ENCODE peak calls at places on chromosomes 6 and 20, in eight cellular contexts. One of them, this sample, is unnamed.

GRCh38 chr20:37945034-37945660 is 42.2 kb downstream of the VSTM2L start:
- DNase-seq in fibroblast of pulmonary artery: no peak
- DNase-seq in SK-N-DZ: no peak
- DNase-seq in RCC 7860: no peak
- DNase-seq in GF-D8: no peak
- DNase-seq in activated CD8-positive, alpha-beta memory T cell treated with anti-CD3 and anti-CD28 coated beads for 4 hours: no peak
- DNase-seq in activated naive CD4-positive, alpha-beta T cell: no peak
- DNase-seq in ascending aorta: no peak
- DNase-seq in this sample: no peak

GRCh38 chr6:85417336-85417735 is 32.5 kb upstream of the NT5E start:
- DNase-seq in activated naive CD4-positive, alpha-beta T cell: no peak
- DNase-seq in RCC 7860: no peak
- DNase-seq in GF-D8: no peak
- DNase-seq in activated CD8-positive, alpha-beta memory T cell treated with anti-CD3 and anti-CD28 coated beads for 4 hours: no peak
- DNase-seq in ascending aorta: no peak
- DNase-seq in fibroblast of pulmonary artery: no peak
- DNase-seq in SK-N-DZ: no peak
- DNase-seq in this sample: no peak

GRCh38 chr20:53942121-53942816 is 128.1 kb downstream of the BCAS1 start:
- DNase-seq in fibroblast of pulmonary artery: no peak
- DNase-seq in GF-D8: no peak
- DNase-seq in activated CD8-positive, alpha-beta memory T cell treated with anti-CD3 and anti-CD28 coated beads for 4 hours: no peak
- DNase-seq in SK-N-DZ: no peak
- DNase-seq in ascending aorta: no peak
- DNase-seq in RCC 7860: no peak
- DNase-seq in activated naive CD4-positive, alpha-beta T cell: no peak
- DNase-seq in this sample: no peak

GRCh38 chr20:32007787-32008616 is 2.2 kb upstream of the CCM2L start:
- DNase-seq in GF-D8: no peak
- DNase-seq in activated CD8-positive, alpha-beta memory T cell treated with anti-CD3 and anti-CD28 coated beads for 4 hours: no peak
- DNase-seq in fibroblast of pulmonary artery: peak; percentile 49
- DNase-seq in ascending aorta: no peak
- DNase-seq in activated naive CD4-positive, alpha-beta T cell: no peak
- DNase-seq in SK-N-DZ: peak; percentile 23
- DNase-seq in RCC 7860: peak; percentile 17
- DNase-seq in this sample: no peak

GRCh38 chr6:14286144-14286543 is 168.6 kb downstream of the CD83 start:
- DNase-seq in activated CD8-positive, alpha-beta memory T cell treated with anti-CD3 and anti-CD28 coated beads for 4 hours: no peak
- DNase-seq in RCC 7860: peak; percentile 64
- DNase-seq in ascending aorta: no peak
- DNase-seq in SK-N-DZ: no peak
- DNase-seq in activated naive CD4-positive, alpha-beta T cell: no peak
- DNase-seq in GF-D8: no peak
- DNase-seq in fibroblast of pulmonary artery: peak; percentile 94
- DNase-seq in this sample: no peak

GRCh38 chr20:25281541-25281991 is 33.7 kb downstream of the PYGB start:
- DNase-seq in activated CD8-positive, alpha-beta memory T cell treated with anti-CD3 and anti-CD28 coated beads for 4 hours: no peak
- DNase-seq in fibroblast of pulmonary artery: no peak
- DNase-seq in SK-N-DZ: no peak
- DNase-seq in activated naive CD4-positive, alpha-beta T cell: no peak
- DNase-seq in ascending aorta: peak; percentile 5
- DNase-seq in GF-D8: peak; percentile 79
- DNase-seq in RCC 7860: no peak
- DNase-seq in this sample: no peak

GRCh38 chr6:28488916-28489365 is 26.7 kb downstream of the GPX6 start:
- DNase-seq in fibroblast of pulmonary artery: peak; percentile 76
- DNase-seq in GF-D8: peak; percentile 45
- DNase-seq in activated naive CD4-positive, alpha-beta T cell: no peak
- DNase-seq in activated CD8-positive, alpha-beta memory T cell treated with anti-CD3 and anti-CD28 coated beads for 4 hours: no peak
- DNase-seq in SK-N-DZ: peak; percentile 29
- DNase-seq in ascending aorta: no peak
- DNase-seq in RCC 7860: peak; percentile 64
- DNase-seq in this sample: no peak

GRCh38 chr6:158926429-158926828 is 73.6 kb downstream of the RSPH3 start:
- DNase-seq in SK-N-DZ: no peak
- DNase-seq in activated naive CD4-positive, alpha-beta T cell: no peak
- DNase-seq in fibroblast of pulmonary artery: peak; percentile 44
- DNase-seq in activated CD8-positive, alpha-beta memory T cell treated with anti-CD3 and anti-CD28 coated beads for 4 hours: no peak
- DNase-seq in ascending aorta: no peak
- DNase-seq in RCC 7860: peak; percentile 72
- DNase-seq in GF-D8: no peak
- DNase-seq in this sample: no peak

GRCh38 chr6:110958332-110959192 is at the start of gene GTF3C6:
- DNase-seq in fibroblast of pulmonary artery: peak; percentile 94
- DNase-seq in SK-N-DZ: peak; percentile 93
- DNase-seq in GF-D8: peak; percentile 85
- DNase-seq in activated CD8-positive, alpha-beta memory T cell treated with anti-CD3 and anti-CD28 coated beads for 4 hours: peak; percentile 87
- DNase-seq in activated naive CD4-positive, alpha-beta T cell: peak; percentile 83
- DNase-seq in RCC 7860: peak; percentile 79
- DNase-seq in ascending aorta: peak; percentile 82
- DNase-seq in this sample: peak; percentile 83

GRCh38 chr20:9551808-9552550 is 37.6 kb downstream of the LAMP5 start:
- DNase-seq in GF-D8: no peak
- DNase-seq in RCC 7860: peak; percentile 60
- DNase-seq in activated CD8-positive, alpha-beta memory T cell treated with anti-CD3 and anti-CD28 coated beads for 4 hours: no peak
- DNase-seq in ascending aorta: no peak
- DNase-seq in SK-N-DZ: peak; percentile 12
- DNase-seq in activated naive CD4-positive, alpha-beta T cell: no peak
- DNase-seq in fibroblast of pulmonary artery: no peak
- DNase-seq in this sample: no peak

GRCh38 chr6:149064026-149065017 is 253.2 kb upstream of the TAB2 start:
- DNase-seq in fibroblast of pulmonary artery: no peak
- DNase-seq in GF-D8: no peak
- DNase-seq in SK-N-DZ: no peak
- DNase-seq in activated naive CD4-positive, alpha-beta T cell: no peak
- DNase-seq in activated CD8-positive, alpha-beta memory T cell treated with anti-CD3 and anti-CD28 coated beads for 4 hours: no peak
- DNase-seq in ascending aorta: no peak
- DNase-seq in RCC 7860: peak; percentile 30
- DNase-seq in this sample: no peak

GRCh38 chr20:45362804-45363610 is at the start of gene SYS1:
- DNase-seq in RCC 7860: peak; percentile 100
- DNase-seq in SK-N-DZ: peak; percentile 100
- DNase-seq in activated naive CD4-positive, alpha-beta T cell: peak; percentile 94
- DNase-seq in ascending aorta: peak; percentile 90
- DNase-seq in GF-D8: peak; percentile 97
- DNase-seq in activated CD8-positive, alpha-beta memory T cell treated with anti-CD3 and anti-CD28 coated beads for 4 hours: peak; percentile 97
- DNase-seq in fibroblast of pulmonary artery: peak; percentile 99
- DNase-seq in this sample: peak; percentile 98

GRCh38 chr20:36398515-36398914 is 92.4 kb downstream of the DLGAP4 start:
- DNase-seq in SK-N-DZ: no peak
- DNase-seq in activated naive CD4-positive, alpha-beta T cell: no peak
- DNase-seq in ascending aorta: no peak
- DNase-seq in activated CD8-positive, alpha-beta memory T cell treated with anti-CD3 and anti-CD28 coated beads for 4 hours: no peak
- DNase-seq in RCC 7860: no peak
- DNase-seq in fibroblast of pulmonary artery: no peak
- DNase-seq in GF-D8: no peak
- DNase-seq in this sample: no peak

GRCh38 chr6:89966250-89966588 is 72.0 kb downstream of the GJA10 start:
- DNase-seq in activated CD8-positive, alpha-beta memory T cell treated with anti-CD3 and anti-CD28 coated beads for 4 hours: no peak
- DNase-seq in GF-D8: no peak
- DNase-seq in fibroblast of pulmonary artery: no peak
- DNase-seq in activated naive CD4-positive, alpha-beta T cell: no peak
- DNase-seq in SK-N-DZ: no peak
- DNase-seq in RCC 7860: no peak
- DNase-seq in ascending aorta: no peak
- DNase-seq in this sample: no peak

GRCh38 chr6:11389977-11390376 is 147.6 kb upstream of the TMEM170B start:
- DNase-seq in activated naive CD4-positive, alpha-beta T cell: no peak
- DNase-seq in GF-D8: peak; percentile 87
- DNase-seq in ascending aorta: no peak
- DNase-seq in RCC 7860: no peak
- DNase-seq in activated CD8-positive, alpha-beta memory T cell treated with anti-CD3 and anti-CD28 coated beads for 4 hours: no peak
- DNase-seq in fibroblast of pulmonary artery: no peak
- DNase-seq in SK-N-DZ: no peak
- DNase-seq in this sample: no peak

GRCh38 chr6:33716890-33717632 is 5.6 kb upstream of the UQCC2 start:
- DNase-seq in GF-D8: no peak
- DNase-seq in activated CD8-positive, alpha-beta memory T cell treated with anti-CD3 and anti-CD28 coated beads for 4 hours: no peak
- DNase-seq in activated naive CD4-positive, alpha-beta T cell: no peak
- DNase-seq in RCC 7860: no peak
- DNase-seq in ascending aorta: no peak
- DNase-seq in SK-N-DZ: no peak
- DNase-seq in fibroblast of pulmonary artery: no peak
- DNase-seq in this sample: no peak

GRCh38 chr20:11195899-11196558 is 522.2 kb upstream of the JAG1 start:
- DNase-seq in GF-D8: no peak
- DNase-seq in SK-N-DZ: no peak
- DNase-seq in fibroblast of pulmonary artery: peak; percentile 60
- DNase-seq in ascending aorta: no peak
- DNase-seq in RCC 7860: peak; percentile 90
- DNase-seq in activated naive CD4-positive, alpha-beta T cell: no peak
- DNase-seq in activated CD8-positive, alpha-beta memory T cell treated with anti-CD3 and anti-CD28 coated beads for 4 hours: no peak
- DNase-seq in this sample: no peak

GRCh38 chr6:31898200-31899011 is 908 bp upstream of the EHMT2 start:
- DNase-seq in GF-D8: no peak
- DNase-seq in fibroblast of pulmonary artery: peak; percentile 50
- DNase-seq in activated CD8-positive, alpha-beta memory T cell treated with anti-CD3 and anti-CD28 coated beads for 4 hours: no peak
- DNase-seq in RCC 7860: peak; percentile 12
- DNase-seq in SK-N-DZ: peak; percentile 60
- DNase-seq in activated naive CD4-positive, alpha-beta T cell: no peak
- DNase-seq in ascending aorta: no peak
- DNase-seq in this sample: no peak

GRCh38 chr6:99019341-99019740 is 71.6 kb upstream of the FBXL4 start:
- DNase-seq in GF-D8: no peak
- DNase-seq in RCC 7860: peak; percentile 27
- DNase-seq in activated CD8-positive, alpha-beta memory T cell treated with anti-CD3 and anti-CD28 coated beads for 4 hours: no peak
- DNase-seq in ascending aorta: no peak
- DNase-seq in fibroblast of pulmonary artery: no peak
- DNase-seq in SK-N-DZ: no peak
- DNase-seq in activated naive CD4-positive, alpha-beta T cell: no peak
- DNase-seq in this sample: no peak

GRCh38 chr6:130167655-130168054 is 55.1 kb downstream of the SAMD3 start:
- DNase-seq in GF-D8: no peak
- DNase-seq in ascending aorta: no peak
- DNase-seq in activated CD8-positive, alpha-beta memory T cell treated with anti-CD3 and anti-CD28 coated beads for 4 hours: no peak
- DNase-seq in fibroblast of pulmonary artery: peak; percentile 77
- DNase-seq in RCC 7860: no peak
- DNase-seq in SK-N-DZ: no peak
- DNase-seq in activated naive CD4-positive, alpha-beta T cell: no peak
- DNase-seq in this sample: no peak

GRCh38 chr6:95725344-95725743 is 148.0 kb downstream of the MANEA start:
- DNase-seq in fibroblast of pulmonary artery: no peak
- DNase-seq in SK-N-DZ: peak; percentile 75
- DNase-seq in GF-D8: no peak
- DNase-seq in activated CD8-positive, alpha-beta memory T cell treated with anti-CD3 and anti-CD28 coated beads for 4 hours: no peak
- DNase-seq in ascending aorta: no peak
- DNase-seq in activated naive CD4-positive, alpha-beta T cell: no peak
- DNase-seq in RCC 7860: no peak
- DNase-seq in this sample: no peak

GRCh38 chr6:134925800-134926199 is 24.1 kb downstream of the ALDH8A1 start:
- DNase-seq in fibroblast of pulmonary artery: peak; percentile 89
- DNase-seq in ascending aorta: no peak
- DNase-seq in RCC 7860: peak; percentile 28
- DNase-seq in GF-D8: no peak
- DNase-seq in SK-N-DZ: no peak
- DNase-seq in activated naive CD4-positive, alpha-beta T cell: no peak
- DNase-seq in activated CD8-positive, alpha-beta memory T cell treated with anti-CD3 and anti-CD28 coated beads for 4 hours: no peak
- DNase-seq in this sample: no peak

GRCh38 chr6:100433726-100434435 is 30.8 kb downstream of the SIM1 start:
- DNase-seq in ascending aorta: no peak
- DNase-seq in fibroblast of pulmonary artery: no peak
- DNase-seq in activated CD8-positive, alpha-beta memory T cell treated with anti-CD3 and anti-CD28 coated beads for 4 hours: no peak
- DNase-seq in RCC 7860: no peak
- DNase-seq in GF-D8: no peak
- DNase-seq in activated naive CD4-positive, alpha-beta T cell: no peak
- DNase-seq in SK-N-DZ: no peak
- DNase-seq in this sample: no peak

GRCh38 chr20:3447321-3447720 is 23.5 kb upstream of the ATRN start:
- DNase-seq in GF-D8: no peak
- DNase-seq in SK-N-DZ: no peak
- DNase-seq in activated CD8-positive, alpha-beta memory T cell treated with anti-CD3 and anti-CD28 coated beads for 4 hours: no peak
- DNase-seq in fibroblast of pulmonary artery: no peak
- DNase-seq in activated naive CD4-positive, alpha-beta T cell: no peak
- DNase-seq in RCC 7860: no peak
- DNase-seq in ascending aorta: no peak
- DNase-seq in this sample: no peak

GRCh38 chr6:21496275-21496674 is 97.3 kb upstream of the SOX4 start:
- DNase-seq in activated naive CD4-positive, alpha-beta T cell: no peak
- DNase-seq in ascending aorta: no peak
- DNase-seq in RCC 7860: no peak
- DNase-seq in fibroblast of pulmonary artery: no peak
- DNase-seq in SK-N-DZ: no peak
- DNase-seq in GF-D8: no peak
- DNase-seq in activated CD8-positive, alpha-beta memory T cell treated with anti-CD3 and anti-CD28 coated beads for 4 hours: no peak
- DNase-seq in this sample: no peak

GRCh38 chr6:11727995-11728961 is 50.3 kb downstream of the ADTRP start:
- DNase-seq in ascending aorta: no peak
- DNase-seq in fibroblast of pulmonary artery: no peak
- DNase-seq in RCC 7860: no peak
- DNase-seq in GF-D8: no peak
- DNase-seq in activated CD8-positive, alpha-beta memory T cell treated with anti-CD3 and anti-CD28 coated beads for 4 hours: no peak
- DNase-seq in activated naive CD4-positive, alpha-beta T cell: no peak
- DNase-seq in SK-N-DZ: no peak
- DNase-seq in this sample: no peak

GRCh38 chr6:82616386-82617028 is 252.9 kb downstream of the TPBG start:
- DNase-seq in SK-N-DZ: no peak
- DNase-seq in ascending aorta: no peak
- DNase-seq in RCC 7860: no peak
- DNase-seq in GF-D8: no peak
- DNase-seq in activated naive CD4-positive, alpha-beta T cell: no peak
- DNase-seq in activated CD8-positive, alpha-beta memory T cell treated with anti-CD3 and anti-CD28 coated beads for 4 hours: no peak
- DNase-seq in fibroblast of pulmonary artery: peak; percentile 16
- DNase-seq in this sample: no peak

GRCh38 chr6:139744891-139745290 is 370.4 kb upstream of the CITED2 start:
- DNase-seq in RCC 7860: no peak
- DNase-seq in fibroblast of pulmonary artery: no peak
- DNase-seq in ascending aorta: no peak
- DNase-seq in SK-N-DZ: no peak
- DNase-seq in GF-D8: no peak
- DNase-seq in activated CD8-positive, alpha-beta memory T cell treated with anti-CD3 and anti-CD28 coated beads for 4 hours: no peak
- DNase-seq in activated naive CD4-positive, alpha-beta T cell: no peak
- DNase-seq in this sample: no peak

GRCh38 chr6:27873101-27874030 is 38.8 kb downstream of the OR2B2 start:
- DNase-seq in activated naive CD4-positive, alpha-beta T cell: peak; percentile 41
- DNase-seq in GF-D8: peak; percentile 85
- DNase-seq in ascending aorta: no peak
- DNase-seq in SK-N-DZ: peak; percentile 88
- DNase-seq in RCC 7860: peak; percentile 27
- DNase-seq in fibroblast of pulmonary artery: peak; percentile 86
- DNase-seq in activated CD8-positive, alpha-beta memory T cell treated with anti-CD3 and anti-CD28 coated beads for 4 hours: peak; percentile 52
- DNase-seq in this sample: no peak

GRCh38 chr6:66054967-66055366 is 347.9 kb upstream of the EYS start:
- DNase-seq in RCC 7860: no peak
- DNase-seq in ascending aorta: no peak
- DNase-seq in GF-D8: no peak
- DNase-seq in activated CD8-positive, alpha-beta memory T cell treated with anti-CD3 and anti-CD28 coated beads for 4 hours: no peak
- DNase-seq in SK-N-DZ: no peak
- DNase-seq in fibroblast of pulmonary artery: no peak
- DNase-seq in activated naive CD4-positive, alpha-beta T cell: no peak
- DNase-seq in this sample: no peak

GRCh38 chr20:19211661-19212523 is 550 bp upstream of the SLC24A3 start:
- DNase-seq in RCC 7860: no peak
- DNase-seq in activated naive CD4-positive, alpha-beta T cell: no peak
- DNase-seq in SK-N-DZ: no peak
- DNase-seq in GF-D8: no peak
- DNase-seq in ascending aorta: no peak
- DNase-seq in activated CD8-positive, alpha-beta memory T cell treated with anti-CD3 and anti-CD28 coated beads for 4 hours: no peak
- DNase-seq in fibroblast of pulmonary artery: no peak
- DNase-seq in this sample: no peak

GRCh38 chr6:149118737-149119653 is 198.5 kb upstream of the TAB2 start:
- DNase-seq in SK-N-DZ: no peak
- DNase-seq in fibroblast of pulmonary artery: no peak
- DNase-seq in GF-D8: no peak
- DNase-seq in activated naive CD4-positive, alpha-beta T cell: no peak
- DNase-seq in RCC 7860: no peak
- DNase-seq in ascending aorta: no peak
- DNase-seq in activated CD8-positive, alpha-beta memory T cell treated with anti-CD3 and anti-CD28 coated beads for 4 hours: no peak
- DNase-seq in this sample: no peak

GRCh38 chr20:18166241-18166881 is 28.7 kb downstream of the KAT14 start:
- DNase-seq in activated CD8-positive, alpha-beta memory T cell treated with anti-CD3 and anti-CD28 coated beads for 4 hours: no peak
- DNase-seq in ascending aorta: no peak
- DNase-seq in RCC 7860: no peak
- DNase-seq in GF-D8: no peak
- DNase-seq in fibroblast of pulmonary artery: no peak
- DNase-seq in activated naive CD4-positive, alpha-beta T cell: no peak
- DNase-seq in SK-N-DZ: no peak
- DNase-seq in this sample: no peak

GRCh38 chr6:73503027-73503772 is 17.6 kb downstream of the EEF1A1 start:
- DNase-seq in activated CD8-positive, alpha-beta memory T cell treated with anti-CD3 and anti-CD28 coated beads for 4 hours: no peak
- DNase-seq in activated naive CD4-positive, alpha-beta T cell: no peak
- DNase-seq in GF-D8: peak; percentile 48
- DNase-seq in SK-N-DZ: no peak
- DNase-seq in ascending aorta: no peak
- DNase-seq in RCC 7860: no peak
- DNase-seq in fibroblast of pulmonary artery: no peak
- DNase-seq in this sample: no peak